ENCODE peak calls at places on chromosomes 7 and 10, in ten cellular contexts. P is IMR-90; Y is mammary epithelial cell; L is CD8-positive, alpha-beta memory T cell; W is left ventricle myocardium inferior; K is brain microvascular endothelial cell; R is MM.1S; O is neuronal stem cell; C is lower lobe of right lung; Q is AG04450. D is an unnamed sample. For H3K27me3, the result is how much of the 10 kb centered on the place peaks cover.

GRCh38 chr10:101995451-101996063 is 60.4 kb downstream of the ARMH3 start:
- DNase-seq in W (no peak), L (no peak), K (peak), Q (no peak), Y (no peak), C (no peak), P (peak), R (no peak), O (no peak), D (peak)

GRCh38 chr10:118958559-118958958 is 71.0 kb upstream of the NANOS1 start:
- DNase-seq in Q (no peak), L (no peak), C (no peak), O (no peak), K (no peak), Y (no peak), W (no peak), R (no peak), P (no peak), D (no peak)

GRCh38 chr7:100568936-100569844 is 4.5 kb downstream of the SAP25 start:
- DNase-seq in C (peak), P (no peak), R (no peak), L (peak), Y (no peak), O (peak), Q (no peak), K (no peak), W (no peak), D (no peak)

GRCh38 chr10:60148266-60148840 is 241.3 kb downstream of the ANK3 start:
- DNase-seq in K (peak), L (no peak), W (no peak), R (no peak), Q (peak), Y (peak), C (no peak), O (no peak), P (peak), D (peak)

GRCh38 chr10:79441433-79441832 is 4.0 kb downstream of the ZCCHC24 start:
- DNase-seq in R (no peak), K (no peak), W (no peak), C (no peak), L (peak), Y (no peak), P (no peak), Q (no peak), O (no peak), D (no peak)

GRCh38 chr10:42879380-42880254 is 97.0 kb downstream of the BMS1 start:
- DNase-seq in O (no peak), Y (no peak), C (peak), R (no peak), L (no peak), P (no peak), W (no peak), Q (no peak), K (no peak), D (no peak)

GRCh38 chr10:35580421-35580770 is 24.7 kb upstream of the GJD4 start:
- DNase-seq in R (no peak), P (no peak), L (no peak), C (no peak), K (no peak), O (no peak), W (no peak), Q (no peak), Y (no peak), D (no peak)

GRCh38 chr10:68095176-68095575 is 14.1 kb upstream of the MYPN start:
- DNase-seq in P (peak), K (peak), Y (peak), Q (no peak), O (no peak), W (no peak), L (no peak), C (no peak), R (no peak), D (peak)

GRCh38 chr7:143388051-143388450 is 6.9 kb downstream of the ZYX start:
- DNase-seq in O (no peak), Q (no peak), R (no peak), W (no peak), Y (no peak), L (no peak), K (no peak), P (no peak), C (no peak), D (no peak)

GRCh38 chr10:133261726-133262325 is 14.8 kb downstream of the ADAM8 start:
- DNase-seq in C (peak), W (peak), Y (peak), K (peak), Q (no peak), O (no peak), P (peak), R (peak), L (peak), D (no peak)

GRCh38 chr10:86244296-86244695 is 122.3 kb downstream of the GRID1 start:
- DNase-seq in W (no peak), C (peak), Y (no peak), K (no peak), Q (no peak), R (no peak), P (no peak), O (no peak), L (no peak), D (no peak)

GRCh38 chr7:117791877-117792780 is 81.1 kb downstream of the CTTNBP2 start:
- DNase-seq in P (no peak), K (no peak), Q (no peak), R (no peak), L (no peak), Y (no peak), W (no peak), O (no peak), C (no peak), D (no peak)

GRCh38 chr7:149561072-149561471 is 63.5 kb upstream of the ZNF746 start:
- DNase-seq in R (no peak), C (no peak), L (no peak), Q (no peak), O (no peak), Y (no peak), K (no peak), W (no peak), P (no peak), D (no peak)

GRCh38 chr7:139539231-139539630 is 15.7 kb downstream of the CLEC2L start:
- DNase-seq in Q (no peak), L (no peak), C (no peak), R (no peak), O (no peak), K (no peak), W (no peak), P (no peak), Y (no peak), D (no peak)

GRCh38 chr7:39709768-39710291 is 86.5 kb downstream of the RALA start:
- DNase-seq in Q (peak), L (no peak), W (peak), K (peak), O (no peak), C (no peak), R (no peak), Y (no peak), P (peak), D (no peak)

GRCh38 chr7:79132844-79133451 is 320.5 kb downstream of the MAGI2 start:
- DNase-seq in Q (no peak), L (no peak), C (no peak), W (no peak), R (no peak), Y (no peak), K (no peak), P (peak), O (no peak), D (no peak)

GRCh38 chr7:151992375-151992774 is 33.1 kb upstream of the GALNT11 start:
- DNase-seq in O (peak), L (peak), Q (no peak), R (peak), Y (peak), P (no peak), C (peak), K (peak), W (peak), D (peak)

DNA sequence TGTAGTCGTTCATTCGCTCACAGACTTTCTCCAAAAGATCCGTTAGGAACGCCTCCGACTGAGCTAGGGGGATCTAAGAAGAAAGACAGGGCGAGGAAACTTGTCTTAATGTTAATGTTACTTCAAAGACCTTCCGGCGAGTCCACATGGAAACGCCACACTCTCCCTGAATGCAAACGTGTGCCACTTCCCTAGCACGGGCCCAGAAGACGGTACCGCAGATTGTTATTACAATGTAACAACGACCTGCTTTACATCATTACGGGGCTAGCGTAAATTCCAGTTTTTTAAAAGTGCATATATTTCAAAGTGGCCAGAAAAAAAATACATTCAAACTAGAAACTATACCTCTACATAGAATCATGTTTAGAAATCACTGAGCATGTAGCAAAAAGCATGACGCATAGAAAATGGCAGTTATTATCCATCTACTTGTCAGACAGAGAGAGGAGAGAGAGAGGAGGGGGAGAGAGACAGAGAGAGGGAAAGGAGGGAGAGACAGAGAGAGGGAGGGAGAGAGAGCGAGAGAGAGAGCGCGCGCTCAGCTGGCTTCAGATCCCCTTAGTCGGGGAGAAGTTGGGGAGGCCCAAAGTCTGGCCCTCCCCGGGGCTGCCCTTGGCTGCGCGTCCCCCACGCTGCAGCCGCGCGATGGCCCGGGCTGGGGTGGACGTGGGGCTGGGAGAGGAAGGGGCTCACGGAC is 37.2 kb downstream of the CNPY1 start:
- DNase-seq in W (no peak), O (no peak), C (no peak), Y (no peak), Q (no peak), R (no peak), P (no peak), K (no peak), L (no peak), D (no peak)
- H3K27me3 ChIP-seq in W (half or more), O (under half), C (half or more), Y (under half), Q (under half), R (half or more), P (under half), K (half or more), L (half or more), D (half or more)

DNA sequence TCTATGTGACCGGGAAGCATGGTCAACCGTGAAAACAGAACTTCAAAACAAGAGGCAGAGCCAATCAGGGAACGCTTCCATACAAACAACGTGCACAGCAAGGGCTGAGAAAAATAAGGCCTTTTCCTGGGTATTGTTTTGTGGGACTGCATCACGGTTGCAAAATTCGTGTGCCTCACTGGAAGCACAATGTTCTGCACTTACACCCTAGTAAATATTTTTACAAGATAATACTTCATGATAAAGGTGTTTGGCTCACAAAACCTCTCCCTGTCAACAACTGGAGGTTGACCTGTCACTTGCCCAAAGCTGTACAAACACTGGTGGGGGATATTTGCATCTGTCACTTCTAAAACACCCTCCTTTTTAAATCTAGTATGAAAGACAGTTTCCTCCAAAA is 37.0 kb downstream of the KLF6 start:
- DNase-seq in O (no peak), K (no peak), C (no peak), R (no peak), P (no peak), Y (no peak), Q (no peak), W (no peak), L (no peak), D (peak)
- H3K27ac ChIP-seq in O (no peak), K (no peak), C (peak), R (no peak), P (no peak), Y (no peak), Q (no peak), W (peak), L (no peak), D (peak)

DNA sequence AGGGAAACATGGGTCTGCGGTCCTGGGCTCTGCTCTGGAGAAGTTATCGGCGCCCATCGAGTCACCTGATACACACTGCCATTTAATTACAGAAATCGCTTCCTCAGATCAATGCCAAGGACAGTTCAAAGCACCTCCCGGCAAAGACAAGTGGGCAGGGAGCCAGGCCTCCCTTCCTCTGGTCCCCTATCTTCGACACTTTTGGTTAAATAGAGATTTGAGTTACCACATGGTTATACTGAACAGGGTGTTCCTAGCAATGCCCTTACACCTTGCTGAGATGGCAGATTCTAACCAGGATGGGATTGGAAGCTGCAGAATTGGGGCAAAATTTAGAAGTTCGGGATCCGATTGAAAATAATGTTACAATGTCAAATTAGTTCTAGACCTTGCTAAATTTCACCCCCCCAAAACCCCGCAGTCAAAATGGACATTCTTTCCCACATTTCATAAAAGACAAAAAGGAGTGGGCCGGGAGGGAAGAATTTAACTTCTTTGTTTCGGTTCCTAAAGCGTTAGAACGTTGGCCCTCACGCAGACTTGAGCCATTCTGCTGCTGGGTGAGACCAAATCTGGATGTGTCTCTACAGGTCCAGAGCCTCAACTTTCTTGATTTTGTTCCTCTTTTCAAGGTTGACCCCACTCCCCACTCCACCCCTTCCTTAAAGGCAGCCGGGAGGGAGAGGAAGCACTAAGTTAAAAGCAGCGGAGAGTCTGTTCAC is 2.2 kb upstream of the DLX5 start:
- DNase-seq in C (no peak), R (no peak), O (peak), W (no peak), L (no peak), Q (no peak), Y (no peak), P (no peak), K (no peak), D (no peak)
- H3K27me3 ChIP-seq in C (half or more), R (under half), O (half or more), W (half or more), L (half or more), Q (half or more), Y (under half), P (half or more), K (under half), D (under half)

DNA sequence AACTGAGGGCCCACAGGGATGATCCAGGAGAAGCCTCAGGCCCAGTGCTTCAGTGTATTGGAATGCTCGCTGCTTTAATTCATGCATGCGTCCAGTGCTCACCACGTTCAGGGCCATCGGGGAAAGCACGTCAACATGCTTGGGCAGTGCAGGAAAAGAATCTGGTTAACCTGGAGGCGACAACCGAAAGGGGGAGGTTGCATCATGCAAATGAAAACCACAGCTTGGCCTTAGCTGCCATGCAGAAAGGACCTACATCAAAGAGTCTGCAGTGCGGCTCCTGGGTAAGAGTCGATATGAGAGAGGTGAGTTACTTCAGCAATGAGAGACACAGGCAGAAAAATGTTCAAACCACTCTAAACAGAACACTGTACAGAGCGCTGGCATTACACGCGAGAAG is 440.1 kb downstream of the KCNMA1 start:
- DNase-seq in R (peak), C (no peak), O (no peak), Q (no peak), K (no peak), L (no peak), W (no peak), P (no peak), Y (peak), D (no peak)
- H3K27ac ChIP-seq in R (peak), C (no peak), O (no peak), Q (no peak), K (no peak), L (no peak), W (no peak), P (no peak), Y (peak), D (no peak)

GRCh38 chr10:117790177-117790576 is 247.6 kb downstream of the EMX2 start:
- DNase-seq in R (no peak), Y (no peak), P (no peak), Q (no peak), O (no peak), C (no peak), W (no peak), K (no peak), L (no peak), D (no peak)

GRCh38 chr10:117790621-117791020 is 248.1 kb downstream of the EMX2 start:
- DNase-seq in K (no peak), Q (no peak), W (no peak), C (no peak), R (no peak), Y (no peak), O (no peak), L (no peak), P (no peak), D (no peak)

GRCh38 chr10:117796394-117796793 is 250.3 kb downstream of the RAB11FIP2 start:
- DNase-seq in O (no peak), Q (no peak), C (no peak), L (no peak), P (no peak), R (no peak), Y (no peak), W (no peak), K (no peak), D (no peak)

GRCh38 chr10:117788911-117789310 is 246.4 kb downstream of the EMX2 start:
- DNase-seq in L (no peak), R (no peak), C (no peak), K (no peak), O (no peak), Q (no peak), Y (no peak), P (no peak), W (no peak), D (no peak)

DNA sequence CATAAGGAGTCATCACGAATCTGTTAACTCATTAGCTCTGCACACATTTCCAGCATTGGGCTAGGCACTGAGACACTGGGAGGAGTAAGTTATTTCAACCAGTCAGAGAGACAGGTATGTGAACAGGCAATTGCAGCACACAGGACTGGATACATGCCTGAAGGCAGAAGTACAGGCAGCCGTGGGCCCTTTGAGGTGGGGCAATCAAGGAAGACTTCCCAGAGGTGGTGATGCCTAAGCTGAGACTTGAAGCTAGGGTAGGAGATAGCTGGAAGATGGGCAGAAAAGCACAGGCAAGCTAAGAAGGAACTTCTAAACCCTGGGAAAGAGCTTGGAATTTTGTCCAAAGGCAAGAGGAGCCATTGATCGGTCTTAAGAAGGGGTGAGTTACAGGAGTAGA is 249.7 kb downstream of the EMX2 start:
- DNase-seq in O (no peak), R (no peak), P (no peak), K (no peak), Q (no peak), C (no peak), Y (no peak), L (no peak), W (no peak), D (no peak)
- H3K27me3 ChIP-seq in O (under half), R (under half), P (under half), K (under half), Q (under half), C (under half), Y (under half), L (under half), W (half or more), D (half or more)

D was measured in PC-9.